ENCODE peak calls at places on chromosomes 5 and 9, in six cellular contexts. One of them, this sample, is unnamed.

GRCh38 chr5:75042511-75042910 is 9.8 kb downstream of the GCNT4 start:
- DNase-seq in kidney epithelial cell: no peak
- DNase-seq in foreskin fibroblast: no peak
- DNase-seq in lower leg skin: no peak
- DNase-seq in left lung: no peak
- DNase-seq in fibroblast of lung: no peak
- DNase-seq in this sample: no peak

GRCh38 chr5:110803467-110804326 is 64.9 kb downstream of the SLC25A46 start:
- DNase-seq in kidney epithelial cell: no peak
- DNase-seq in foreskin fibroblast: no peak
- DNase-seq in fibroblast of lung: no peak
- DNase-seq in left lung: no peak
- DNase-seq in lower leg skin: no peak
- DNase-seq in this sample: no peak

GRCh38 chr9:84315278-84315877 is 25.2 kb downstream of the SLC28A3 start:
- DNase-seq in kidney epithelial cell: no peak
- DNase-seq in fibroblast of lung: peak; percentile 72
- DNase-seq in foreskin fibroblast: peak; percentile 86
- DNase-seq in lower leg skin: no peak
- DNase-seq in left lung: peak; percentile 37
- DNase-seq in this sample: peak; percentile 77

GRCh38 chr9:123743737-123744136 is 186.2 kb downstream of the DENND1A start:
- DNase-seq in kidney epithelial cell: no peak
- DNase-seq in foreskin fibroblast: no peak
- DNase-seq in fibroblast of lung: no peak
- DNase-seq in left lung: no peak
- DNase-seq in lower leg skin: no peak
- DNase-seq in this sample: no peak

GRCh38 chr5:119343042-119343441 is 12.8 kb upstream of the TNFAIP8 start:
- DNase-seq in kidney epithelial cell: no peak
- DNase-seq in lower leg skin: no peak
- DNase-seq in left lung: no peak
- DNase-seq in foreskin fibroblast: no peak
- DNase-seq in fibroblast of lung: peak; percentile 73
- DNase-seq in this sample: no peak

GRCh38 chr9:76114144-76114543 is 223.7 kb downstream of the PCSK5 start:
- DNase-seq in left lung: no peak
- DNase-seq in fibroblast of lung: peak; percentile 53
- DNase-seq in lower leg skin: no peak
- DNase-seq in foreskin fibroblast: peak; percentile 75
- DNase-seq in kidney epithelial cell: no peak
- DNase-seq in this sample: peak; percentile 13

GRCh38 chr5:174355208-174355612 is 309.7 kb downstream of the NSG2 start:
- DNase-seq in lower leg skin: no peak
- DNase-seq in foreskin fibroblast: peak; percentile 5
- DNase-seq in left lung: no peak
- DNase-seq in kidney epithelial cell: peak; percentile 4
- DNase-seq in fibroblast of lung: peak; percentile 70
- DNase-seq in this sample: peak; percentile 93

GRCh38 chr5:58259685-58260152 is 200.2 kb downstream of the PLK2 start:
- DNase-seq in lower leg skin: no peak
- DNase-seq in left lung: no peak
- DNase-seq in foreskin fibroblast: peak; percentile 71
- DNase-seq in kidney epithelial cell: peak; percentile 97
- DNase-seq in fibroblast of lung: peak; percentile 58
- DNase-seq in this sample: peak; percentile 69

GRCh38 chr9:3608011-3608410 is 82.2 kb upstream of the RFX3 start:
- DNase-seq in kidney epithelial cell: no peak
- DNase-seq in fibroblast of lung: no peak
- DNase-seq in foreskin fibroblast: no peak
- DNase-seq in lower leg skin: no peak
- DNase-seq in left lung: no peak
- DNase-seq in this sample: no peak

GRCh38 chr9:132002827-132003704 is 76.6 kb downstream of the MED27 start:
- DNase-seq in kidney epithelial cell: no peak
- DNase-seq in fibroblast of lung: no peak
- DNase-seq in left lung: no peak
- DNase-seq in foreskin fibroblast: no peak
- DNase-seq in lower leg skin: no peak
- DNase-seq in this sample: no peak

GRCh38 chr9:80552931-80553330 is 981.2 kb downstream of the TLE4 start:
- DNase-seq in lower leg skin: no peak
- DNase-seq in fibroblast of lung: peak; percentile 97
- DNase-seq in foreskin fibroblast: peak; percentile 93
- DNase-seq in kidney epithelial cell: no peak
- DNase-seq in left lung: no peak
- DNase-seq in this sample: peak; percentile 69

GRCh38 chr5:139141841-139142240 is 56.3 kb downstream of the SIL1 start:
- DNase-seq in foreskin fibroblast: peak; percentile 90
- DNase-seq in left lung: peak; percentile 71
- DNase-seq in fibroblast of lung: peak; percentile 94
- DNase-seq in kidney epithelial cell: no peak
- DNase-seq in lower leg skin: no peak
- DNase-seq in this sample: peak; percentile 87

GRCh38 chr9:91425270-91425669 is 1.6 kb upstream of the NFIL3 start:
- DNase-seq in left lung: no peak
- DNase-seq in lower leg skin: no peak
- DNase-seq in foreskin fibroblast: no peak
- DNase-seq in fibroblast of lung: peak; percentile 32
- DNase-seq in kidney epithelial cell: no peak
- DNase-seq in this sample: no peak

GRCh38 chr9:96500696-96501660 is 51.0 kb downstream of the HABP4 start:
- DNase-seq in lower leg skin: no peak
- DNase-seq in fibroblast of lung: peak; percentile 51
- DNase-seq in left lung: no peak
- DNase-seq in foreskin fibroblast: peak; percentile 53
- DNase-seq in kidney epithelial cell: no peak
- DNase-seq in this sample: no peak

DNA sequence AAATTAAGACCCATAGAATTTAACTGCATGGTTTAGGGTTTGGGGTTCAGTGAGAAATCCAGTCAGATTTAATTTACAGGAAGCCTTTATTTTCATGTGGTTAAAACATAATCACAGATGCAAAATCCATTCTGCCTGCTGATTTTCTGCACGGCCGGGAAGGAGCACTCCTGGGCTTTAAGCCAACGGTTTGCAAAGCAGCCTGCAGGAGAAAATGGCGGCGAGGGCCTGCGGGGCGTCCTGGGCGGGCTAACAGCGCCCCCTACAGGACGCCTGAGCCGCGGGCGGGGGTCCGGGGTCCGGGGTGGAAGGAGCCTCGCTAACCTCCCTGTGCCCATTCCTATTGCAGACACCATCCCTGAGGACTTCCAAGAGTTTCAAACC is 47.6 kb downstream of the THBS4 start:
- DNase-seq in fibroblast of lung: peak; percentile 77
- DNase-seq in left lung: peak; percentile 72
- DNase-seq in lower leg skin: peak; percentile 91
- DNase-seq in foreskin fibroblast: peak; percentile 90
- DNase-seq in kidney epithelial cell: no peak
- DNase-seq in this sample: peak; percentile 79
- H3K4me3 ChIP-seq in fibroblast of lung: no peak overlapping the region
- H3K4me3 ChIP-seq in left lung: peak overlapping the region; percentile 16
- H3K4me3 ChIP-seq in lower leg skin: no peak overlapping the region
- H3K4me3 ChIP-seq in foreskin fibroblast: peak overlapping the region; percentile 44
- H3K4me3 ChIP-seq in kidney epithelial cell: no peak overlapping the region
- H3K4me3 ChIP-seq in this sample: peak overlapping the region; percentile 15

GRCh38 chr5:33641722-33642505 is 201.1 kb downstream of the TARS1 start:
- DNase-seq in left lung: no peak
- DNase-seq in kidney epithelial cell: peak; percentile 82
- DNase-seq in lower leg skin: no peak
- DNase-seq in foreskin fibroblast: no peak
- DNase-seq in fibroblast of lung: peak; percentile 58
- DNase-seq in this sample: peak; percentile 69

GRCh38 chr5:33639478-33639877 is 198.7 kb downstream of the TARS1 start:
- DNase-seq in kidney epithelial cell: no peak
- DNase-seq in lower leg skin: no peak
- DNase-seq in fibroblast of lung: no peak
- DNase-seq in left lung: no peak
- DNase-seq in foreskin fibroblast: no peak
- DNase-seq in this sample: no peak

GRCh38 chr5:33631786-33632185 is 191.0 kb downstream of the TARS1 start:
- DNase-seq in foreskin fibroblast: peak; percentile 42
- DNase-seq in fibroblast of lung: no peak
- DNase-seq in lower leg skin: no peak
- DNase-seq in left lung: no peak
- DNase-seq in kidney epithelial cell: peak; percentile 82
- DNase-seq in this sample: peak; percentile 46

GRCh38 chr5:33631139-33631538 is 190.4 kb downstream of the TARS1 start:
- DNase-seq in foreskin fibroblast: no peak
- DNase-seq in kidney epithelial cell: no peak
- DNase-seq in left lung: no peak
- DNase-seq in fibroblast of lung: no peak
- DNase-seq in lower leg skin: no peak
- DNase-seq in this sample: no peak

GRCh38 chr5:33637011-33637410 is 196.2 kb downstream of the TARS1 start:
- DNase-seq in lower leg skin: no peak
- DNase-seq in foreskin fibroblast: no peak
- DNase-seq in fibroblast of lung: no peak
- DNase-seq in kidney epithelial cell: no peak
- DNase-seq in left lung: no peak
- DNase-seq in this sample: no peak
- TF ChIP-seq CTCF in lower leg skin: no peak
- TF ChIP-seq CTCF in foreskin fibroblast: no peak
- TF ChIP-seq CTCF in fibroblast of lung: no peak
- TF ChIP-seq CTCF in kidney epithelial cell: no peak
- TF ChIP-seq CTCF in left lung: no peak
- TF ChIP-seq CTCF in this sample: no peak

DNA sequence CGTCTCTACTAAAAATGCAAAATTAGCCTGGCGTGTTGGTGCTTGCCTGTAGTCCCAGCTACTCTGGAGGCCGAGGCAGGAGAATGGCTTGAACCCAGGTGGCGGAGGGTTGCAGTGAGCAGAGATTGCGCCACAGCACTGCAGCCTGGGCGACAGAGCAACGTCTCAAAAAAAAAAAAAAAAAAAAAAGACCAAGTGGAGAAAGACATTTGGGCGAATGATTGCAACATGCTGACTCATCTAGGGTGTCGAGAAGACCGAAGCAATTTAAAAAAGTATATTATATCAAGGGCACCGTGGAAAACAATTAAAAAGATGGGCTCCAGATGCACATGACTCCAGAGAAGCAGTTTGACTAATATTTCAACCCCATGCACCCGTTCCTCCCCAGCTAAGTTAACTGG is 9.2 kb downstream of the KLF4 start:
- DNase-seq in kidney epithelial cell: no peak
- DNase-seq in lower leg skin: peak; percentile 94
- DNase-seq in foreskin fibroblast: peak; percentile 95
- DNase-seq in fibroblast of lung: peak; percentile 94
- DNase-seq in left lung: peak; percentile 46
- DNase-seq in this sample: peak; percentile 85
- H3K4me3 ChIP-seq in kidney epithelial cell: no peak overlapping the region
- H3K4me3 ChIP-seq in lower leg skin: no peak overlapping the region
- H3K4me3 ChIP-seq in foreskin fibroblast: no peak overlapping the region
- H3K4me3 ChIP-seq in fibroblast of lung: no peak overlapping the region
- H3K4me3 ChIP-seq in left lung: no peak overlapping the region
- H3K4me3 ChIP-seq in this sample: no peak overlapping the region

GRCh38 chr5:177325868-177326381 is 14.2 kb upstream of the MXD3 start:
- DNase-seq in foreskin fibroblast: peak; percentile 39
- DNase-seq in fibroblast of lung: no peak
- DNase-seq in left lung: no peak
- DNase-seq in lower leg skin: no peak
- DNase-seq in kidney epithelial cell: no peak
- DNase-seq in this sample: no peak

GRCh38 chr5:177328545-177329231 is 17.0 kb upstream of the MXD3 start:
- DNase-seq in kidney epithelial cell: no peak
- DNase-seq in left lung: no peak
- DNase-seq in foreskin fibroblast: no peak
- DNase-seq in fibroblast of lung: no peak
- DNase-seq in lower leg skin: no peak
- DNase-seq in this sample: no peak

GRCh38 chr5:177330991-177331837 is 19.5 kb upstream of the MXD3 start:
- DNase-seq in fibroblast of lung: no peak
- DNase-seq in lower leg skin: no peak
- DNase-seq in left lung: no peak
- DNase-seq in kidney epithelial cell: no peak
- DNase-seq in foreskin fibroblast: no peak
- DNase-seq in this sample: no peak

GRCh38 chr5:177329883-177330282 is 18.2 kb upstream of the MXD3 start:
- DNase-seq in foreskin fibroblast: no peak
- DNase-seq in fibroblast of lung: no peak
- DNase-seq in kidney epithelial cell: no peak
- DNase-seq in lower leg skin: no peak
- DNase-seq in left lung: no peak
- DNase-seq in this sample: no peak

GRCh38 chr5:177327539-177328522 is 16.1 kb upstream of the MXD3 start:
- DNase-seq in foreskin fibroblast: peak; percentile 27
- DNase-seq in fibroblast of lung: peak; percentile 51
- DNase-seq in kidney epithelial cell: peak; percentile 67
- DNase-seq in lower leg skin: no peak
- DNase-seq in left lung: no peak
- DNase-seq in this sample: peak; percentile 78
- TF ChIP-seq CTCF in foreskin fibroblast: no peak
- TF ChIP-seq CTCF in fibroblast of lung: no peak
- TF ChIP-seq CTCF in kidney epithelial cell: no peak
- TF ChIP-seq CTCF in lower leg skin: no peak
- TF ChIP-seq CTCF in left lung: no peak
- TF ChIP-seq CTCF in this sample: peak; percentile 21

GRCh38 chr9:37953775-37954437 is 50.0 kb upstream of the SLC25A51 start:
- DNase-seq in fibroblast of lung: peak; percentile 97
- DNase-seq in lower leg skin: no peak
- DNase-seq in foreskin fibroblast: peak; percentile 95
- DNase-seq in left lung: no peak
- DNase-seq in kidney epithelial cell: peak; percentile 99
- DNase-seq in this sample: peak; percentile 100
- H3K4me3 ChIP-seq in fibroblast of lung: no peak overlapping the region
- H3K4me3 ChIP-seq in lower leg skin: no peak overlapping the region
- H3K4me3 ChIP-seq in foreskin fibroblast: no peak overlapping the region
- H3K4me3 ChIP-seq in left lung: no peak overlapping the region
- H3K4me3 ChIP-seq in kidney epithelial cell: no peak overlapping the region
- H3K4me3 ChIP-seq in this sample: no peak overlapping the region

GRCh38 chr5:161924270-161924669 is 76.3 kb downstream of the GABRA1 start:
- DNase-seq in kidney epithelial cell: no peak
- DNase-seq in lower leg skin: no peak
- DNase-seq in foreskin fibroblast: no peak
- DNase-seq in left lung: no peak
- DNase-seq in fibroblast of lung: no peak
- DNase-seq in this sample: no peak

GRCh38 chr5:161921781-161922180 is 73.9 kb downstream of the GABRA1 start:
- DNase-seq in foreskin fibroblast: no peak
- DNase-seq in left lung: no peak
- DNase-seq in kidney epithelial cell: no peak
- DNase-seq in lower leg skin: no peak
- DNase-seq in fibroblast of lung: no peak
- DNase-seq in this sample: no peak

DNA sequence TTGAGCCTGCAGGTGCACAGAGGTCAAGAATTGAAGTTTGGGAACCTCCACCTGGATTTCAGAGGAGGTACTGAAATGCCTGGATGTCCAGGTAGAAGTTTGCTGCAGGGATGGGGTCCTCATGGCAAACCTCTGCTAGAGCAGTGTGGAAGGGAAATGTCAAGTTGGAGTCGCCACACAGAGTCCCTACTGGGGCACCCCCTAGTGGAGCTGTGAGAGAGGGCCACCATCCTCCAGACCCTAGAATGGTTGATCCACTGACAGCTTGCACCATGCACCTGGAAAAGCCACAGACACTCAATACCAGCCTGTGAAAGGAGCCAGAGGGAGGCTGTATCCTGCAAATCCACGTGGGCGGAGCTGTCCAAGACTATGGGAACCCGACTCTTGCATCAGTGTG is 78.0 kb downstream of the GABRA1 start:
- DNase-seq in left lung: no peak
- DNase-seq in foreskin fibroblast: no peak
- DNase-seq in kidney epithelial cell: no peak
- DNase-seq in fibroblast of lung: no peak
- DNase-seq in lower leg skin: no peak
- DNase-seq in this sample: no peak
- TF ChIP-seq CTCF in left lung: no peak
- TF ChIP-seq CTCF in foreskin fibroblast: no peak
- TF ChIP-seq CTCF in kidney epithelial cell: no peak
- TF ChIP-seq CTCF in fibroblast of lung: no peak
- TF ChIP-seq CTCF in lower leg skin: no peak
- TF ChIP-seq CTCF in this sample: no peak

GRCh38 chr9:127397722-127398647 is 1.0 kb downstream of the SLC2A8 start:
- DNase-seq in kidney epithelial cell: no peak
- DNase-seq in lower leg skin: peak; percentile 88
- DNase-seq in foreskin fibroblast: peak; percentile 70
- DNase-seq in left lung: peak; percentile 45
- DNase-seq in fibroblast of lung: peak; percentile 25
- DNase-seq in this sample: peak; percentile 27
- H3K4me3 ChIP-seq in kidney epithelial cell: peak overlapping the region; percentile 76
- H3K4me3 ChIP-seq in lower leg skin: peak overlapping the region; percentile 76
- H3K4me3 ChIP-seq in foreskin fibroblast: peak overlapping the region; percentile 63
- H3K4me3 ChIP-seq in left lung: peak overlapping the region; percentile 80
- H3K4me3 ChIP-seq in fibroblast of lung: peak overlapping the region; percentile 59
- H3K4me3 ChIP-seq in this sample: peak overlapping the region; percentile 61